ENCODE peak calls at places on chromosomes 5 and 9, in seven cellular contexts. Q is AG04450; J is PC-3; H is lower leg skin; L is left ventricle myocardium inferior; C is activated CD8-positive, alpha-beta T cell treated with anti-CD3 and anti-CD28 coated beads for 36 hours; Y is endothelial cell. K is an unnamed sample.

GRCh38 chr5:169107316-169107715 is 193.6 kb downstream of the SLIT3 start:
- DNase-seq in Y (no peak), C (no peak), L (no peak), J (no peak), H (peak; percentile 72), Q (no peak), K (no peak)

GRCh38 chr5:102296229-102296817 is at the start of gene SLCO4C1:
- DNase-seq in C (peak; percentile 82), L (peak; percentile 61), J (no peak), Y (peak; percentile 97), H (no peak), Q (no peak), K (peak; percentile 96)

GRCh38 chr9:124098141-124098905 is 86.8 kb downstream of the LHX2 start:
- DNase-seq in C (no peak), J (peak; percentile 22), Q (no peak), L (no peak), Y (no peak), H (no peak), K (no peak)

GRCh38 chr9:87375397-87376073 is 122.1 kb upstream of the DAPK1 start:
- DNase-seq in J (no peak), C (no peak), H (no peak), Y (no peak), Q (no peak), L (no peak), K (no peak)

GRCh38 chr9:106420511-106420944 is 442.4 kb upstream of the ZNF462 start:
- DNase-seq in Y (no peak), Q (no peak), H (no peak), J (peak; percentile 92), L (no peak), C (peak; percentile 43), K (no peak)

GRCh38 chr5:116004248-116004647 is 28.0 kb upstream of the ARL14EPL start:
- DNase-seq in J (no peak), Q (no peak), C (no peak), Y (no peak), H (no peak), L (no peak), K (no peak)

GRCh38 chr5:57953830-57954229 is 471.2 kb upstream of the ACTBL2 start:
- DNase-seq in Q (no peak), C (no peak), J (no peak), H (no peak), L (no peak), Y (no peak), K (no peak)

GRCh38 chr9:31388660-31389059 is 995.8 kb upstream of the ACO1 start:
- DNase-seq in J (no peak), L (no peak), H (no peak), Y (no peak), Q (no peak), C (no peak), K (no peak)

GRCh38 chr5:61071565-61071964 is 90.7 kb downstream of the SMIM15 start:
- DNase-seq in L (no peak), J (no peak), Y (no peak), Q (no peak), H (no peak), C (no peak), K (no peak)

GRCh38 chr9:133060417-133060841 is 1.4 kb upstream of the CEL start:
- DNase-seq in L (no peak), H (no peak), Y (no peak), C (peak; percentile 27), Q (no peak), J (no peak), K (no peak)

GRCh38 chr5:116763987-116764866 is 189.6 kb upstream of the SEMA6A start:
- DNase-seq in Y (no peak), J (no peak), Q (no peak), L (no peak), C (no peak), H (no peak), K (no peak)

GRCh38 chr5:65076251-65076869 is 307.6 kb downstream of the CWC27 start:
- DNase-seq in C (peak; percentile 90), Y (peak; percentile 16), H (no peak), Q (peak; percentile 16), L (peak; percentile 23), J (peak; percentile 65), K (no peak)

GRCh38 chr5:33565304-33565703 is 124.5 kb downstream of the TARS1 start:
- DNase-seq in C (no peak), L (peak; percentile 38), Q (no peak), J (no peak), Y (no peak), H (no peak), K (no peak)

GRCh38 chr9:93173365-93174150 is 10.4 kb upstream of the WNK2 start:
- DNase-seq in J (no peak), Y (no peak), Q (no peak), C (no peak), H (no peak), L (no peak), K (peak; percentile 25)

GRCh38 chr5:176658007-176658599 is 10.8 kb downstream of the TSPAN17 start:
- DNase-seq in J (peak; percentile 68), Y (peak; percentile 69), C (peak; percentile 80), H (peak; percentile 92), Q (peak; percentile 24), L (peak; percentile 60), K (peak; percentile 79)

GRCh38 chr5:5933651-5934050 is 444.7 kb downstream of the MED10 start:
- DNase-seq in Q (no peak), J (no peak), C (no peak), H (no peak), L (no peak), Y (no peak), K (no peak)

GRCh38 chr9:2709645-2710101 is 7.6 kb upstream of the KCNV2 start:
- DNase-seq in C (no peak), Q (no peak), L (no peak), H (no peak), Y (no peak), J (no peak), K (no peak)

GRCh38 chr5:32330126-32330971 is 17.6 kb upstream of the MTMR12 start:
- DNase-seq in C (no peak), Q (no peak), Y (no peak), H (no peak), J (no peak), L (no peak), K (no peak)

GRCh38 chr9:1927546-1927945 is 87.6 kb upstream of the SMARCA2 start:
- DNase-seq in H (no peak), C (no peak), L (no peak), Q (no peak), Y (no peak), J (no peak), K (no peak)

GRCh38 chr9:94017939-94018531 is 62.9 kb upstream of the BARX1 start:
- DNase-seq in Q (no peak), L (no peak), C (no peak), Y (no peak), H (no peak), J (no peak), K (no peak)

GRCh38 chr5:79540939-79541338 is 27.0 kb upstream of the HOMER1 start:
- DNase-seq in J (no peak), C (no peak), Q (no peak), H (no peak), Y (no peak), L (no peak), K (no peak)

GRCh38 chr5:160030631-160031377 is 21.9 kb downstream of the TTC1 start:
- DNase-seq in C (no peak), L (no peak), J (no peak), Q (no peak), H (no peak), Y (no peak), K (no peak)

GRCh38 chr9:22107202-22107601 is 98.1 kb upstream of the CDKN2B start:
- DNase-seq in Y (no peak), H (no peak), Q (no peak), C (no peak), L (no peak), J (no peak), K (no peak)

GRCh38 chr5:144139586-144139985 is 30.9 kb downstream of the YIPF5 start:
- DNase-seq in L (no peak), C (no peak), Y (no peak), J (no peak), Q (no peak), H (no peak), K (no peak)
- TF ChIP-seq CTCF in L (no peak), C (no peak), Y (no peak), J (no peak), Q (peak; percentile 31), H (no peak), K (no peak)

GRCh38 chr9:4048441-4048840 is 251.4 kb downstream of the GLIS3 start:
- DNase-seq in Y (no peak), L (no peak), Q (peak; percentile 7), C (no peak), J (peak; percentile 56), H (no peak), K (no peak)
- TF ChIP-seq CTCF in Y (no peak), L (peak; percentile 43), Q (peak; percentile 55), C (peak; percentile 28), J (peak; percentile 62), H (no peak), K (peak; percentile 26)

GRCh38 chr5:171421331-171422262 is 2.1 kb downstream of the FGF18 start:
- DNase-seq in Y (no peak), H (peak; percentile 74), L (no peak), J (no peak), C (no peak), Q (no peak), K (no peak)

GRCh38 chr5:171419663-171420428 is 399 bp downstream of the FGF18 start:
- DNase-seq in L (peak; percentile 33), C (peak; percentile 47), H (peak; percentile 85), J (no peak), Q (no peak), Y (peak; percentile 37), K (peak; percentile 76)

GRCh38 chr5:171420429-171421231 is 1.2 kb downstream of the FGF18 start:
- DNase-seq in Q (peak; percentile 67), L (peak; percentile 90), H (peak; percentile 89), J (peak; percentile 56), C (no peak), Y (no peak), K (peak; percentile 35)

GRCh38 chr5:171418316-171418981 is 998 bp upstream of the FGF18 start:
- DNase-seq in H (peak; percentile 93), J (peak; percentile 88), C (peak; percentile 66), Q (peak; percentile 72), Y (peak; percentile 90), L (peak; percentile 81), K (peak; percentile 90)

DNA sequence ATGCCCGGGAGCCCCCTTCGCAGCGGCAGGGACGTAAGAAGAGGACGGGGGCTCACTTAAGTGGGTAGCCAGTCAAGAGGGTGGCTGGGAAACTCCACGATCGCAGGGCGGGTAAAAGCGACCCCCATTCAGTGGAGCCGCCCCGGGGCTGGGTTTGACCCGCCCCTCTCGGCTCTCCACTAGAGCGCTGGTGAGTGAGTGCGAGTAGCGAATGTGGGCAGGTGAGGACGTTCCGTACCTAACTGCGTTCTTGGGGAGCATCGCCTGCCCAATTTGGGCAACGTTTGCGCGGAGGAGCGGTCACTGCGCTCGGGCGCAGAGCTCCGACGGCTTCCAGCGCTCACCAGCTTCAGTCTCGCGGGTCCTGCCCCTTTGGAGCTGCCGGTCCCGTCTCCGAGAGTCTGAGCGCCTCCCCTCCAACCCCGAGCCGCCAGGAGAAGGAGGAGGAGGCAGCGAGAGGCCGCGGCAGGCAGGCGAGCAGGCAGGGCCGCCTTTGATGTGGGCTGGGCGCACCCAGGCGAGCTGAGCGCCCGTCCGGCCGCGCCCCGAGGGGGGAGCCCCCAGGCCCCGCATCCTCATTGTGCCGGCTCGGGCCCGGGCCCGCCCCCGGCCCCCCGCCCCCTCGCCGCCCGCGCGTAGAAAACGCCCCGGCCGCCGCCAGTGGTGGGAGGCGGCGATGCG is at the start of gene FGF18:
- DNase-seq in Q (no peak), H (peak; percentile 84), C (peak; percentile 58), Y (peak; percentile 49), J (peak; percentile 50), L (peak; percentile 62), K (peak; percentile 77)
- TF ChIP-seq CTCF in Q (no peak), H (no peak), C (peak; percentile 69), Y (peak; percentile 33), J (peak; percentile 44), L (no peak), K (peak; percentile 38)

GRCh38 chr9:128603697-128604096 is 51.3 kb downstream of the SPTAN1 start:
- DNase-seq in J (no peak), Y (no peak), L (no peak), H (no peak), C (no peak), Q (no peak), K (no peak)
- TF ChIP-seq CTCF in J (no peak), Y (no peak), L (no peak), H (no peak), C (no peak), Q (no peak), K (no peak)

K was measured in nephron progenitor cell.